ENCODE peak calls at places on chromosomes 6 and 20, in six cellular contexts. H is A549, K is psoas muscle, Y is tibial artery, Q is IMR-90, B is tibial nerve. Z is an unnamed sample.
A peak's percentile ranks its signal among the peaks of the same experiment; 100 is the strongest.

GRCh38 chr20:13298692-13299373 is 77.8 kb downstream of the ISM1 start:
- DNase-seq in Y (no peak), H (no peak), Q (no peak), B (no peak), K (no peak), Z (no peak)

GRCh38 chr20:50428463-50428828 is 81.7 kb upstream of the PTPN1 start:
- DNase-seq in H (no peak), Y (no peak), Q (no peak), K (no peak), B (no peak), Z (no peak)

GRCh38 chr6:124203106-124203811 is 399.6 kb downstream of the NKAIN2 start:
- DNase-seq in Q (no peak), K (no peak), B (no peak), H (no peak), Y (no peak), Z (no peak)

GRCh38 chr6:56649782-56650181 is 7.1 kb upstream of the DST start:
- DNase-seq in Y (no peak), B (no peak), Q (peak; percentile 64), H (no peak), K (no peak), Z (no peak)

GRCh38 chr6:1463751-1464397 is 74.5 kb downstream of the FOXF2 start:
- DNase-seq in B (no peak), Y (no peak), K (no peak), H (no peak), Q (no peak), Z (no peak)

GRCh38 chr6:33314943-33315752 is 1.3 kb upstream of the TAPBP start:
- DNase-seq in K (peak; percentile 75), Q (no peak), H (peak; percentile 41), Y (peak; percentile 80), B (peak; percentile 44), Z (no peak)

GRCh38 chr6:91720323-91720722 is 1133.5 kb upstream of the MAP3K7 start:
- DNase-seq in Q (no peak), H (no peak), B (no peak), K (no peak), Y (no peak), Z (no peak)

GRCh38 chr6:27757307-27757706 is 154.9 kb downstream of the OR2B2 start:
- DNase-seq in K (peak; percentile 47), Q (no peak), H (no peak), B (no peak), Y (no peak), Z (no peak)

GRCh38 chr6:50804283-50804682 is 14.4 kb upstream of the TFAP2B start:
- DNase-seq in K (no peak), Q (no peak), B (no peak), Y (no peak), H (no peak), Z (no peak)

GRCh38 chr6:2966347-2966746 is 5.0 kb downstream of the SERPINB6 start:
- DNase-seq in H (no peak), K (no peak), Y (no peak), Q (no peak), B (no peak), Z (peak; percentile 31)

DNA sequence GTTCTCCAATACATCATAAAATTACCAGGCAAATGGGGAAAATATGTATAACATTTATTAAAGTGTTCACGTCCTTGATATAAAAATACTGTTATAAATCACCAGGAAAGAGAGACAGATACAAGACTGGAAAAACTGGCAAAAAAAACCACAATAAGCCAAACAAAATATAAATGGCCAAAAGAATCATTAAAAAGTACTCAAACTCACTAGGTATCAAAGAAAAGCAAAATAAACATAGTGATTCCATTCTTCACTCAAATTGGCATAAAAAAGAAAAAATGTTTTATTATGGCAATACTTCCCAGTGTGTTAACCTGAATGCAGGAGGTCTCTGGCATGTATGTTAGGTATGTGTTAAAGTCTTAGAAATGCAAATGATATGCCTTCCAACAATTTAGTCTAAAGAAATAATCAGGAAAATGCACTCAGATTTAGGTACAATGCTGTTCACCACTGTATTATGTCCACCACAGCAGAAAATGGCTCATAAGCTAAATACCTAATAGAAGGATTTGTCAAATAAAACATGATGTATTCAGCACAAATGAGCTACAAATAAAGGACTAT is 21.4 kb downstream of the SLC23A2 start:
- DNase-seq in B (no peak), Q (no peak), Y (no peak), H (no peak), K (no peak), Z (no peak)
- H3K9me3 ChIP-seq in B (no peaks in the 10 kb centered on the region), Q (no peaks in the 10 kb centered on the region), Y (no peaks in the 10 kb centered on the region), H (no peaks in the 10 kb centered on the region), K (no peaks in the 10 kb centered on the region), Z (no peaks in the 10 kb centered on the region)

GRCh38 chr20:63913768-63914167 is 18.8 kb downstream of the DNAJC5 start:
- DNase-seq in Q (no peak), H (no peak), K (no peak), B (no peak), Y (no peak), Z (no peak)
- H3K9me3 ChIP-seq in Q (peaks cover 2% of the 10 kb centered on the region), H (no peaks in the 10 kb centered on the region), K (no peaks in the 10 kb centered on the region), B (no peaks in the 10 kb centered on the region), Y (no peaks in the 10 kb centered on the region), Z (no peaks in the 10 kb centered on the region)

GRCh38 chr6:135655055-135655454 is 157.5 kb upstream of the AHI1 start:
- DNase-seq in Q (peak; percentile 51), K (no peak), B (no peak), H (no peak), Y (no peak), Z (no peak)

GRCh38 chr6:135647521-135647920 is 150.0 kb upstream of the AHI1 start:
- DNase-seq in K (no peak), H (no peak), B (no peak), Y (no peak), Q (no peak), Z (no peak)

GRCh38 chr6:135657207-135657606 is 159.7 kb upstream of the AHI1 start:
- DNase-seq in B (no peak), Y (no peak), K (no peak), H (no peak), Q (no peak), Z (no peak)

GRCh38 chr6:135651964-135652755 is 154.6 kb upstream of the AHI1 start:
- DNase-seq in K (no peak), Y (no peak), H (no peak), Q (peak; percentile 10), B (no peak), Z (no peak)
- H3K9me3 ChIP-seq in K (no peaks in the 10 kb centered on the region), Y (peaks cover 4% of the 10 kb centered on the region), H (peaks cover 15% of the 10 kb centered on the region), Q (no peaks in the 10 kb centered on the region), B (peaks cover 8% of the 10 kb centered on the region), Z (no peaks in the 10 kb centered on the region)

GRCh38 chr20:46507760-46508407 is 5.5 kb downstream of the ZNF334 start:
- DNase-seq in Y (no peak), Q (no peak), H (no peak), B (no peak), K (no peak), Z (no peak)

GRCh38 chr20:46501337-46501942 is 11.9 kb downstream of the ZNF334 start:
- DNase-seq in Q (no peak), Y (no peak), H (no peak), B (no peak), K (no peak), Z (no peak)

GRCh38 chr20:46505501-46505900 is 7.9 kb downstream of the ZNF334 start:
- DNase-seq in B (no peak), Q (no peak), Y (no peak), K (no peak), H (no peak), Z (no peak)

GRCh38 chr20:46501961-46502360 is 11.4 kb downstream of the ZNF334 start:
- DNase-seq in K (no peak), H (no peak), Q (no peak), B (no peak), Y (no peak), Z (no peak)
- H3K9me3 ChIP-seq in K (peaks cover 24% of the 10 kb centered on the region), H (peaks cover 53% of the 10 kb centered on the region), Q (peaks cover 27% of the 10 kb centered on the region), B (peaks cover 16% of the 10 kb centered on the region), Y (peaks cover 30% of the 10 kb centered on the region), Z (peaks cover 16% of the 10 kb centered on the region)

GRCh38 chr20:56072165-56072564 is 66.8 kb upstream of the CBLN4 start:
- DNase-seq in B (no peak), Y (no peak), Q (no peak), K (no peak), H (no peak), Z (no peak)
- H3K9me3 ChIP-seq in B (no peaks in the 10 kb centered on the region), Y (no peaks in the 10 kb centered on the region), Q (peaks cover 7% of the 10 kb centered on the region), K (peaks cover 10% of the 10 kb centered on the region), H (no peaks in the 10 kb centered on the region), Z (no peaks in the 10 kb centered on the region)

GRCh38 chr6:167398214-167399050 is 73.5 kb downstream of the TTLL2 start:
- DNase-seq in Y (no peak), B (no peak), K (no peak), Q (no peak), H (no peak), Z (no peak)

GRCh38 chr6:167400482-167401138 is 75.7 kb downstream of the TTLL2 start:
- DNase-seq in B (no peak), Q (no peak), H (no peak), Y (no peak), K (no peak), Z (no peak)

GRCh38 chr6:167397712-167398111 is 72.8 kb downstream of the TTLL2 start:
- DNase-seq in Y (no peak), Q (no peak), B (no peak), K (no peak), H (no peak), Z (no peak)

GRCh38 chr6:167399599-167399998 is 74.7 kb downstream of the TTLL2 start:
- DNase-seq in H (no peak), Q (no peak), K (no peak), B (no peak), Y (no peak), Z (no peak)

GRCh38 chr6:167399051-167399387 is 74.1 kb downstream of the TTLL2 start:
- DNase-seq in B (no peak), Y (no peak), K (no peak), H (no peak), Q (no peak), Z (no peak)
- H3K9me3 ChIP-seq in B (no peaks in the 10 kb centered on the region), Y (no peaks in the 10 kb centered on the region), K (no peaks in the 10 kb centered on the region), H (no peaks in the 10 kb centered on the region), Q (peaks cover 51% of the 10 kb centered on the region), Z (no peaks in the 10 kb centered on the region)

GRCh38 chr6:83905648-83906047 is 46.2 kb downstream of the CYB5R4 start:
- DNase-seq in B (no peak), K (no peak), Q (no peak), H (no peak), Y (no peak), Z (no peak)

GRCh38 chr6:83904395-83904794 is 44.9 kb downstream of the CYB5R4 start:
- DNase-seq in Y (no peak), K (no peak), H (no peak), Q (no peak), B (no peak), Z (no peak)

GRCh38 chr6:83901624-83902023 is 42.1 kb downstream of the CYB5R4 start:
- DNase-seq in Q (no peak), Y (no peak), H (no peak), B (no peak), K (no peak), Z (no peak)
- H3K9me3 ChIP-seq in Q (no peaks in the 10 kb centered on the region), Y (peaks cover 19% of the 10 kb centered on the region), H (no peaks in the 10 kb centered on the region), B (peaks cover 8% of the 10 kb centered on the region), K (peaks cover 11% of the 10 kb centered on the region), Z (peaks cover 36% of the 10 kb centered on the region)

GRCh38 chr6:36155662-36156061 is 25.3 kb downstream of the MAPK13 start:
- DNase-seq in H (no peak), K (no peak), B (no peak), Q (no peak), Y (no peak), Z (no peak)
- H3K9me3 ChIP-seq in H (peaks cover 8% of the 10 kb centered on the region), K (no peaks in the 10 kb centered on the region), B (no peaks in the 10 kb centered on the region), Q (peaks cover 7% of the 10 kb centered on the region), Y (no peaks in the 10 kb centered on the region), Z (no peaks in the 10 kb centered on the region)